ENCODE peak calls at places on chromosomes 16 and 17, in eight cellular contexts. I is endothelial cell; X is neural crest cell; T is GM13977; B is thoracic aorta; R is H54; S is stimulated activated CD4-positive, alpha-beta T cell treated with anti-CD3 and anti-CD28 coated beads, TNF-alpha, amount 100 ng/mL, for 24 hours; E is AG20443. D is an unnamed sample.
A peak's percentile ranks its signal among the peaks of the same experiment; 100 is the strongest.

GRCh38 chr17:72397223-72397667 is 276.4 kb downstream of the SOX9 start:
- DNase-seq in I (no peak), X (no peak), T (no peak), B (no peak), R (no peak), S (no peak), E (no peak), D (no peak)

GRCh38 chr17:7856081-7856791 is 1.1 kb downstream of the NAA38 start:
- DNase-seq in I (peak; percentile 68), X (peak; percentile 25), T (peak; percentile 51), B (no peak), R (no peak), S (no peak), E (peak; percentile 15), D (no peak)

GRCh38 chr16:47778106-47778803 is 317.1 kb downstream of the PHKB start:
- DNase-seq in I (no peak), X (no peak), T (no peak), B (no peak), R (no peak), S (no peak), E (no peak), D (no peak)

GRCh38 chr17:75752405-75753192 is 12.4 kb downstream of the GALK1 start:
- DNase-seq in I (no peak), X (no peak), T (peak; percentile 73), B (no peak), R (no peak), S (no peak), E (no peak), D (no peak)

GRCh38 chr17:66952031-66952524 is 12.4 kb upstream of the CACNG4 start:
- DNase-seq in I (no peak), X (no peak), T (no peak), B (no peak), R (peak; percentile 94), S (no peak), E (peak; percentile 85), D (no peak)

GRCh38 chr16:11869657-11870228 is 18.4 kb upstream of the RSL1D1 start:
- DNase-seq in I (no peak), X (no peak), T (no peak), B (no peak), R (no peak), S (no peak), E (no peak), D (no peak)

GRCh38 chr16:53518550-53519416 is 15.8 kb upstream of the AKTIP start:
- DNase-seq in I (peak; percentile 54), X (no peak), T (peak; percentile 76), B (no peak), R (no peak), S (peak; percentile 49), E (no peak), D (no peak)

GRCh38 chr17:8333281-8333680 is 6.4 kb upstream of the ODF4 start:
- DNase-seq in I (no peak), X (no peak), T (no peak), B (no peak), R (no peak), S (no peak), E (peak; percentile 12), D (no peak)

GRCh38 chr17:50918933-50919296 is 52.8 kb upstream of the TOB1 start:
- DNase-seq in I (no peak), X (no peak), T (no peak), B (no peak), R (no peak), S (no peak), E (no peak), D (no peak)

GRCh38 chr16:52203096-52203495 is 343.8 kb downstream of the TOX3 start:
- DNase-seq in I (no peak), X (no peak), T (no peak), B (no peak), R (no peak), S (no peak), E (no peak), D (no peak)

GRCh38 chr17:2071421-2072281 is 16.7 kb downstream of the HIC1 start:
- DNase-seq in I (no peak), X (no peak), T (no peak), B (no peak), R (no peak), S (no peak), E (no peak), D (no peak)

GRCh38 chr16:71327720-71328119 is 30.8 kb upstream of the CALB2 start:
- DNase-seq in I (no peak), X (no peak), T (no peak), B (no peak), R (no peak), S (no peak), E (no peak), D (no peak)

GRCh38 chr16:66167564-66168291 is 198.8 kb upstream of the CDH5 start:
- DNase-seq in I (no peak), X (no peak), T (no peak), B (no peak), R (no peak), S (no peak), E (no peak), D (no peak)

GRCh38 chr17:82215095-82215971 is 2.7 kb upstream of the CCDC57 start:
- DNase-seq in I (no peak), X (no peak), T (peak; percentile 76), B (no peak), R (no peak), S (no peak), E (peak; percentile 54), D (no peak)

GRCh38 chr16:678858-679807 is 1.1 kb upstream of the STUB1 start:
- DNase-seq in I (peak; percentile 57), X (peak; percentile 64), T (peak; percentile 70), B (no peak), R (peak; percentile 61), S (no peak), E (peak; percentile 40), D (peak; percentile 50)

GRCh38 chr16:67542464-67542863 is 13.8 kb downstream of the RIPOR1 start:
- DNase-seq in I (no peak), X (no peak), T (peak; percentile 86), B (no peak), R (peak; percentile 78), S (no peak), E (peak; percentile 93), D (peak; percentile 62)

GRCh38 chr17:36149296-36149820 is 27.1 kb downstream of the TBC1D3B start:
- DNase-seq in I (no peak), X (no peak), T (no peak), B (peak; percentile 24), R (peak; percentile 34), S (no peak), E (peak; percentile 72), D (peak; percentile 23)

GRCh38 chr17:78034429-78035091 is 76.1 kb downstream of the TNRC6C start:
- DNase-seq in I (no peak), X (no peak), T (no peak), B (no peak), R (no peak), S (no peak), E (no peak), D (no peak)

GRCh38 chr16:70696952-70697600 is 11.2 kb upstream of the MTSS2 start:
- DNase-seq in I (no peak), X (no peak), T (no peak), B (no peak), R (no peak), S (no peak), E (no peak), D (no peak)

GRCh38 chr17:3794890-3795757 is 5.9 kb downstream of the ITGAE start:
- DNase-seq in I (no peak), X (no peak), T (no peak), B (no peak), R (peak; percentile 75), S (no peak), E (peak; percentile 44), D (no peak)

GRCh38 chr16:67537636-67538591 is 9.3 kb downstream of the RIPOR1 start:
- DNase-seq in I (peak; percentile 84), X (peak; percentile 51), T (peak; percentile 90), B (no peak), R (no peak), S (no peak), E (peak; percentile 71), D (no peak)

GRCh38 chr16:66267287-66268137 is 99.0 kb upstream of the CDH5 start:
- DNase-seq in I (no peak), X (no peak), T (no peak), B (no peak), R (no peak), S (no peak), E (no peak), D (no peak)

GRCh38 chr16:85556456-85557082 is 56.6 kb upstream of the GSE1 start:
- DNase-seq in I (peak; percentile 58), X (no peak), T (peak; percentile 86), B (no peak), R (peak; percentile 59), S (no peak), E (peak; percentile 60), D (peak; percentile 45)

GRCh38 chr16:21563676-21564075 is 35.7 kb upstream of the METTL9 start:
- DNase-seq in I (no peak), X (no peak), T (no peak), B (no peak), R (no peak), S (no peak), E (no peak), D (no peak)

GRCh38 chr16:50584033-50584722 is 36.0 kb downstream of the NKD1 start:
- DNase-seq in I (no peak), X (no peak), T (peak; percentile 46), B (no peak), R (no peak), S (no peak), E (no peak), D (no peak)

GRCh38 chr16:67475051-67475450 is 5.9 kb downstream of the ATP6V0D1 start:
- DNase-seq in I (no peak), X (no peak), T (no peak), B (no peak), R (no peak), S (no peak), E (no peak), D (no peak)

GRCh38 chr17:35242805-35243458 is at the start of gene SLFN5:
- DNase-seq in I (peak; percentile 78), X (peak; percentile 79), T (peak; percentile 97), B (peak; percentile 80), R (peak; percentile 78), S (peak; percentile 86), E (peak; percentile 95), D (peak; percentile 82)

GRCh38 chr16:49757744-49758069 is 98.2 kb downstream of the ZNF423 start:
- DNase-seq in I (no peak), X (no peak), T (no peak), B (no peak), R (no peak), S (no peak), E (no peak), D (no peak)

GRCh38 chr16:1265090-1265630 is 9.3 kb downstream of the TPSD1 start:
- DNase-seq in I (no peak), X (no peak), T (no peak), B (no peak), R (no peak), S (no peak), E (no peak), D (no peak)

GRCh38 chr16:80969114-80969484 is 37.6 kb downstream of the CMC2 start:
- DNase-seq in I (no peak), X (no peak), T (no peak), B (no peak), R (no peak), S (no peak), E (no peak), D (no peak)

GRCh38 chr16:12678983-12679382 is 124.7 kb downstream of the CPPED1 start:
- DNase-seq in I (no peak), X (no peak), T (no peak), B (no peak), R (no peak), S (no peak), E (no peak), D (no peak)

GRCh38 chr16:84497418-84497817 is 7.0 kb downstream of the MEAK7 start:
- DNase-seq in I (no peak), X (no peak), T (no peak), B (no peak), R (no peak), S (no peak), E (no peak), D (no peak)